ENCODE peak calls at places on chromosomes 2 and 18, in six cellular contexts. Z is mammary epithelial cell, N is heart left ventricle, I is AG09319, C is epithelial cell of esophagus, S is A549. Q is an unnamed sample.

GRCh38 chr18:41731887-41732286 is 223.1 kb upstream of the PIK3C3 start:
- DNase-seq in Z (no peak), N (no peak), I (no peak), C (peak; percentile 60), S (no peak), Q (no peak)

GRCh38 chr2:64819774-64820688 is 166.3 kb upstream of the SERTAD2 start:
- DNase-seq in Z (no peak), N (no peak), I (no peak), C (no peak), S (no peak), Q (no peak)

GRCh38 chr18:51279367-51279984 is 82.0 kb upstream of the MEX3C start:
- DNase-seq in Z (no peak), N (no peak), I (no peak), C (no peak), S (no peak), Q (no peak)

GRCh38 chr2:21194147-21194546 is 70.4 kb downstream of the TDRD15 start:
- DNase-seq in Z (no peak), N (no peak), I (no peak), C (no peak), S (no peak), Q (no peak)

GRCh38 chr18:42018831-42019230 is 63.8 kb downstream of the PIK3C3 start:
- DNase-seq in Z (no peak), N (no peak), I (no peak), C (no peak), S (no peak), Q (no peak)

GRCh38 chr2:128026422-128027277 is 1.2 kb downstream of the SAP130 start:
- DNase-seq in Z (no peak), N (no peak), I (no peak), C (no peak), S (no peak), Q (no peak)

GRCh38 chr2:96687266-96687665 is 44.7 kb downstream of the FER1L5 start:
- DNase-seq in Z (no peak), N (no peak), I (no peak), C (no peak), S (no peak), Q (no peak)

GRCh38 chr2:229087843-229088520 is 183.1 kb downstream of the PID1 start:
- DNase-seq in Z (no peak), N (no peak), I (no peak), C (no peak), S (no peak), Q (no peak)

GRCh38 chr2:95121150-95121494 is 486 bp downstream of the MRPS5 start:
- DNase-seq in Z (no peak), N (no peak), I (no peak), C (no peak), S (no peak), Q (peak; percentile 15)

GRCh38 chr2:231357048-231357447 is 38.5 kb upstream of the B3GNT7 start:
- DNase-seq in Z (no peak), N (no peak), I (no peak), C (no peak), S (no peak), Q (no peak)

GRCh38 chr2:236172866-236173733 is 4.9 kb upstream of the GBX2 start:
- DNase-seq in Z (no peak), N (no peak), I (no peak), C (no peak), S (no peak), Q (no peak)

GRCh38 chr18:34807106-34807796 is 97.2 kb downstream of the DTNA start:
- DNase-seq in Z (peak; percentile 86), N (no peak), I (no peak), C (peak; percentile 37), S (no peak), Q (no peak)

DNA sequence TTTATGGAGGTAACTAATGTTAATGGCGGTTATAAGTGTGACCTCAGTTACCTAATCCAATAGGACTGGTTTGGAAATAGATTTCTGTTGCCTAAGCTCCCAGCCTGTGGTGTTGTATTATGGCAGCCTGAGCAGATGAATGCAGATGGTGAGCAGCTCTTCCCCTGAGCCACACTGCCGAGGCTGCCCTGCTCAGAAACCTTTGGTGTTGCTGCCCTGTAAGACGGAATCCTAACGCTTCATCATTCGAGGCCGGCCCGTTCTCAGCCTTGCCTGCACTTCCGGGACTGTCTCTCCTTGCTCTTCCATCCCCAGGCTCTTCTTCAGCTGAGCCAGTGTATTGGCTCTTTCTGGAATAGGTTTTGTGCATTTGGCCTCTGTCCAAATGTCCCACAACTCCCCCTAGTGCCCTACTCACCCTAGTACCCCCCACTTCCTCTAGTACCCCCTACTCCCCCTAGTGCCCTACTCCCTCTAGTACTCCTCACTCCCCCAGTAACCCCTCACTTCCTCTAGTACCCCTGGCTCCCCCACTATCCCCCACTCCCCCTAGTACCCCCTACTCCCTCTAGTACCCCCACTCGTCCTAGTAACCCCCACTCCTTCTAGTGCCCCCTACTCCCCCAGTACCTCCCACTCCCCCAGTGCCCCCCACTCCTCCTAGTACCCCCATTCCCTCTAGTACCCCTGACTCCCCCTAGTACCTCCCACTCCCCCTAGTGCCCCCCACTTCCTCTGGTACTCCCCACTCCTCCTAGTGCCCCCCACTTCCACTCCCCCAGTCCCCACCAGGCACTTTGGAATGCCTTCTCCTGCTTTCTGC is 106.0 kb upstream of the TAF1B start:
- DNase-seq in Z (no peak), N (no peak), I (no peak), C (no peak), S (peak; percentile 26), Q (no peak)
- TF ChIP-seq CTCF in Z (no peak), N (no peak), I (no peak), C (no peak), S (no peak), Q (no peak)

DNA sequence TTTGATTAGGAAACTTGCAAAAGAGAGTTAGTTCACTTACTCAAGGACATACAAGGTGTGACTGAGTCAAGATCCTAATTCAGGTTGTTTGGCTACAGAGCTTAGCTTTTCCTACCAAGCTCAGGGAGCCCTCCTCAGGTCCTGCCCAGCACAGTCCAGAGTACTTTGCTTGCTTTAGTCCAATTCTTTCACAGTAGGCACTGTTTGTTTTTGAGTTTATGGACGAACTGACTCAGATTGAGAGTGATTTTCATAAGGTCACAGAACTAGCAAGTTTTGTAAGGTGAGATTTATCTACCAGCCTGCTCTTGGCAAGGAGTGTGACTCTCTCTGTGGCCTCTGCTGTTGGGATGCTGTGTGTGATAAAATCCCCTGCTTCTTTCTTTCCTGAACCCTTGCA is 310.5 kb downstream of the PTPRM start:
- DNase-seq in Z (peak; percentile 29), N (no peak), I (no peak), C (peak; percentile 28), S (peak; percentile 24), Q (no peak)
- TF ChIP-seq CTCF in Z (no peak), N (no peak), I (no peak), C (no peak), S (peak; percentile 34), Q (no peak)

GRCh38 chr2:33375054-33375453 is 101.4 kb upstream of the RASGRP3 start:
- DNase-seq in Z (no peak), N (no peak), I (no peak), C (peak; percentile 85), S (no peak), Q (no peak)

GRCh38 chr2:33371304-33372090 is 105.0 kb upstream of the RASGRP3 start:
- DNase-seq in Z (no peak), N (no peak), I (no peak), C (no peak), S (no peak), Q (no peak)

GRCh38 chr2:33373986-33374385 is 102.5 kb upstream of the RASGRP3 start:
- DNase-seq in Z (peak; percentile 5), N (no peak), I (peak; percentile 72), C (peak; percentile 77), S (no peak), Q (no peak)

GRCh38 chr2:33370886-33371285 is 105.6 kb upstream of the RASGRP3 start:
- DNase-seq in Z (no peak), N (no peak), I (no peak), C (no peak), S (no peak), Q (no peak)

GRCh38 chr2:33372940-33373553 is 103.4 kb upstream of the RASGRP3 start:
- DNase-seq in Z (peak; percentile 43), N (no peak), I (no peak), C (peak; percentile 78), S (peak; percentile 61), Q (no peak)
- TF ChIP-seq CTCF in Z (peak; percentile 76), N (peak; percentile 79), I (peak; percentile 41), C (peak; percentile 82), S (peak; percentile 96), Q (peak; percentile 71)

DNA sequence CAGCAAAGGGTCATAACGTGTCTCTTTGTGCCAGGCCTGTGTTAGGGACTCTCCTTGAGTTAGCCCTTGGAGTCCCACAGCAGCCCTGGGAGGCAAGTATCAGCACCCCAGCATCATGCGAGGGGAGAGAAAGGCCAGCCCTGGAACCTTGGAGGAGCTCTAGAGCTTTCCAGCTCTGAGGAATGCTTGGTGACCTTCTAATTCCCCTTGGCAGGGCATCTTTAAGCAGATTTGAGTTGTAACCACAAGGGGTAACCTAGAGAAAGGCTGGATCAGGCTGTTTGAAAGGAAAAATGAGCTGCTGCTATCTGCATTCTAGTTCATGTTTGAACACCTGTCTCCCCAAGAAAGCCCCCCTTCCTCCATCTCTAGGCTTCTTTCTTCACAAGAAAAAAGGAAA is 23.8 kb upstream of the ODC1 start:
- DNase-seq in Z (no peak), N (no peak), I (no peak), C (no peak), S (peak; percentile 37), Q (no peak)
- TF ChIP-seq CTCF in Z (no peak), N (no peak), I (no peak), C (no peak), S (no peak), Q (no peak)

DNA sequence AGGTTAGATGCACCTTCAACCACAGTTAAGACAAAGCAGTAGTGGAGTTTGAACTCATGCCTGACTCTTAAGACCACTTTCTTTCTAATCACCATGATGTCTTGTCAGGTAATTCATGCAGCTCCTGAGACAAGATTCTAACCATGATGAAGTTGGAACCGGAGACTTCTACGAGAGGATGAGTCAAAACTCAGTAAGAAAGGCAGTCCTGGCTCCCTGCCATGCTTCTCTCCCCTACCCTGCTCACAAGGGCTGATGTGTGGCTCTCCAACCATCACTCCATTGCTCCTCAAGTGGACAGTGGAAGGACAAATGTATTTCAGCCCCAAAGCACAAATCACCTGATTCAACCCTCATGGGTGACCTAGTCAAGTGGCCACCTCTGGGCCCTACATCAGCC is 3.2 kb downstream of the CYRIA start:
- DNase-seq in Z (peak; percentile 30), N (no peak), I (no peak), C (peak; percentile 67), S (no peak), Q (peak; percentile 80)
- TF ChIP-seq CTCF in Z (no peak), N (no peak), I (no peak), C (no peak), S (no peak), Q (no peak)

GRCh38 chr2:239308696-239309397 is 92.0 kb downstream of the HDAC4 start:
- DNase-seq in Z (no peak), N (peak; percentile 61), I (peak; percentile 49), C (no peak), S (no peak), Q (peak; percentile 63)
- TF ChIP-seq CTCF in Z (no peak), N (no peak), I (peak; percentile 22), C (no peak), S (no peak), Q (no peak)

Q was measured in uterus.